ENCODE peak calls at places on chromosomes 16 and 17, in six cellular contexts. L is GM23338, M is tibial artery, B is transverse colon, C is fibroblast of lung, T is pancreas. E is an unnamed sample.
A peak's percentile ranks its signal among the peaks of the same experiment; 100 is the strongest.

GRCh38 chr16:3776316-3776715 is 59.0 kb upstream of the TRAP1 start:
- DNase-seq in L (no peak), C (no peak), B (no peak), T (peak; percentile 62), M (no peak), E (no peak)

GRCh38 chr16:87178977-87179376 is 138.2 kb downstream of the C16orf95 start:
- DNase-seq in T (no peak), L (peak; percentile 40), M (no peak), B (no peak), C (peak; percentile 50), E (peak; percentile 34)

GRCh38 chr16:14559809-14560227 is 70.2 kb downstream of the PARN start:
- DNase-seq in M (peak; percentile 54), C (no peak), B (peak; percentile 50), L (no peak), T (peak; percentile 29), E (no peak)

GRCh38 chr17:49518346-49519078 is 23.4 kb downstream of the NGFR start:
- DNase-seq in C (no peak), M (no peak), B (no peak), T (no peak), L (no peak), E (no peak)

GRCh38 chr16:15041260-15042011 is 14.4 kb downstream of the NTAN1 start:
- DNase-seq in C (peak; percentile 81), L (peak; percentile 56), T (no peak), B (peak; percentile 78), M (peak; percentile 87), E (no peak)

GRCh38 chr17:82889496-82890338 is 49.9 kb upstream of the ZNF750 start:
- DNase-seq in C (no peak), L (no peak), M (no peak), T (peak; percentile 89), B (peak; percentile 74), E (peak; percentile 10)

GRCh38 chr17:42475853-42476252 is 17.2 kb downstream of the ATP6V0A1 start:
- DNase-seq in L (no peak), M (no peak), T (no peak), B (no peak), C (no peak), E (no peak)

GRCh38 chr17:74245145-74245817 is 28.8 kb upstream of the DNAI2 start:
- DNase-seq in T (no peak), M (no peak), C (no peak), B (no peak), L (peak; percentile 84), E (no peak)

GRCh38 chr17:46159686-46160085 is 33.5 kb downstream of the KANSL1 start:
- DNase-seq in L (no peak), B (no peak), M (no peak), T (no peak), C (peak; percentile 36), E (no peak)

GRCh38 chr16:83928341-83929055 is 24.5 kb upstream of the OSGIN1 start:
- DNase-seq in M (no peak), B (no peak), T (no peak), C (peak; percentile 63), L (no peak), E (peak; percentile 81)

GRCh38 chr16:10970065-10970464 is 25.7 kb downstream of the CLEC16A start:
- DNase-seq in M (peak; percentile 63), T (no peak), B (no peak), C (no peak), L (no peak), E (no peak)

GRCh38 chr16:734208-734980 is 6.4 kb downstream of the CIAO3 start:
- DNase-seq in L (no peak), C (no peak), B (no peak), T (no peak), M (no peak), E (no peak)

GRCh38 chr17:27340990-27341595 is 47.2 kb downstream of the WSB1 start:
- DNase-seq in B (no peak), M (no peak), L (no peak), T (no peak), C (no peak), E (no peak)

GRCh38 chr17:31724026-31724425 is 135.0 kb downstream of the COPRS start:
- DNase-seq in B (no peak), M (no peak), L (no peak), C (peak; percentile 79), T (no peak), E (peak; percentile 9)

GRCh38 chr16:71807905-71808592 is 585 bp downstream of the AP1G1 start:
- DNase-seq in C (peak; percentile 12), B (peak; percentile 47), L (peak; percentile 32), T (peak; percentile 17), M (no peak), E (peak; percentile 28)

GRCh38 chr17:4499431-4500187 is 928 bp downstream of the SPNS2 start:
- DNase-seq in T (peak; percentile 43), M (no peak), L (peak; percentile 66), B (no peak), C (no peak), E (no peak)
- H3K27ac ChIP-seq in T (peak overlapping the region; percentile 44), M (no peak overlapping the region), L (no peak overlapping the region), B (no peak overlapping the region), C (no peak overlapping the region), E (no peak overlapping the region)

GRCh38 chr17:14302421-14303099 is 1.7 kb downstream of the HS3ST3B1 start:
- DNase-seq in M (peak; percentile 64), C (peak; percentile 86), L (peak; percentile 89), T (peak; percentile 86), B (peak; percentile 81), E (no peak)
- TF ChIP-seq CTCF in M (peak; percentile 86), C (peak; percentile 81), L (peak; percentile 56), T (peak; percentile 93), B (peak; percentile 82), E (peak; percentile 95)

DNA sequence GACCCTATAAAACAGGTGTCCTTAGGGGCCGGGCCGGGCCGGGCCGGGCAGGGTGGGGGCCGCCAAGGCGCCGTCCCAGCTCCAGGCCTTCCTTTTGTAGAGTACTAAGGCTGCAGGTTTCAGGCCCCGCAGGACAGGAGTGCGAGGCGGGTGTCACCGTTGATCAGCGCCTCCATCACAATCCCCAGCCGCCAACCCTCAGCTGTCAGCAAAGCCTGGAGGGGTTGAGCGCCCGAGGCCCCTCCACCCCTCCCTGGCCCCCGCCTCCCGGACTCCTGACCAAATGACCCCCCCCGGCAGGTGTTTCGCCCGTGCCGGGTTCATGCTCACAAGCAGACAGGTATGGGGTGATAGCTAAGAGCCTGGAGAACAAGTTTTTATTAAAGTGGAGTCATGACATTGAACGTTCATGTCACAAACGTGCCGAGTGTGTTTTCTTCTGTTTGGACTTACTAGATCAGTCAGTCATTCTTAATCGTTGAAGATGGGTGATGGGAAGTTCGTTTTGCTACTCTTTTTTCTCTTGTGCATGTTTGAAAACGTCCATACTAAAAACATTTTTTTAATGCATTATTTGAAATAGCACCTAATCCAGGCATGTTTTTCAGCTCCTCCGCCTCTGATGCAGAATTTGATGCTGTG is 534 bp downstream of the ARL2BP start:
- DNase-seq in B (peak; percentile 57), T (no peak), M (peak; percentile 57), C (peak; percentile 8), L (peak; percentile 48), E (no peak)
- H3K27ac ChIP-seq in B (peak overlapping the region; percentile 90), T (peak overlapping the region; percentile 91), M (peak overlapping the region; percentile 94), C (peak overlapping the region; percentile 71), L (peak overlapping the region; percentile 55), E (peak overlapping the region; percentile 72)

GRCh38 chr17:10463402-10463801 is 6.0 kb downstream of the MYH4 start:
- DNase-seq in B (no peak), M (no peak), L (peak; percentile 52), C (no peak), T (no peak), E (no peak)
- TF ChIP-seq CTCF in B (no peak), M (no peak), L (peak; percentile 19), C (no peak), T (no peak), E (no peak)

E was measured in foreskin keratinocyte.